ENCODE peak calls at places on chromosomes 1 and 21, in four cellular contexts. A is HCT116; Z is activated CD8-positive, alpha-beta memory T cell treated with anti-CD3 and anti-CD28 coated beads, Interleukin-2, amount 50 U/mL, for 4 hours; N is ELR. W is an unnamed sample.

GRCh38 chr1:25246600-25247023 is 642 bp downstream of the RSRP1 start:
- DNase-seq in N (peak), A (no peak), Z (peak), W (no peak)

GRCh38 chr1:3777078-3777547 is 4.6 kb downstream of the SMIM1 start:
- DNase-seq in A (no peak), N (no peak), Z (no peak), W (no peak)

GRCh38 chr1:109207472-109208103 is 6.1 kb upstream of the SARS1 start:
- DNase-seq in N (no peak), A (no peak), Z (no peak), W (no peak)

GRCh38 chr1:217425528-217425927 is 205.4 kb downstream of the GPATCH2 start:
- DNase-seq in A (no peak), N (no peak), Z (no peak), W (no peak)

GRCh38 chr1:21321963-21322680 is 31.9 kb upstream of the ECE1 start:
- DNase-seq in N (no peak), A (no peak), Z (no peak), W (no peak)

GRCh38 chr1:25683731-25684130 is 67.1 kb downstream of the MAN1C1 start:
- DNase-seq in N (peak), Z (no peak), A (no peak), W (no peak)

GRCh38 chr1:86773331-86774288 is 69.2 kb downstream of the SH3GLB1 start:
- DNase-seq in A (no peak), Z (no peak), N (peak), W (no peak)

GRCh38 chr1:113980120-113980519 is 846 bp downstream of the OLFML3 start:
- DNase-seq in N (no peak), A (no peak), Z (no peak), W (no peak)

GRCh38 chr21:44450999-44451398 is 4.3 kb upstream of the LRRC3 start:
- DNase-seq in A (no peak), Z (no peak), N (no peak), W (no peak)

GRCh38 chr1:11012260-11013159 is at the start of gene TARDBP:
- DNase-seq in N (peak), A (peak), Z (peak), W (peak)

GRCh38 chr1:167328762-167329483 is 108.2 kb downstream of the POU2F1 start:
- DNase-seq in N (no peak), A (no peak), Z (no peak), W (no peak)

GRCh38 chr1:20337581-20337980 is 46.9 kb downstream of the VWA5B1 start:
- DNase-seq in Z (no peak), N (no peak), A (no peak), W (no peak)

GRCh38 chr1:168084396-168085231 is 52.1 kb downstream of the GPR161 start:
- DNase-seq in N (peak), A (peak), Z (peak), W (no peak)

GRCh38 chr1:116306837-116307442 is 66.1 kb upstream of the ATP1A1 start:
- DNase-seq in Z (no peak), A (no peak), N (no peak), W (no peak)

GRCh38 chr21:37072239-37072987 is 458 bp downstream of the PIGP start:
- DNase-seq in Z (peak), N (peak), A (no peak), W (peak)

GRCh38 chr21:15289896-15290841 is 225.4 kb upstream of the NRIP1 start:
- DNase-seq in Z (peak), N (no peak), A (no peak), W (no peak)

GRCh38 chr1:54604572-54605370 is 18.6 kb downstream of the FAM151A start:
- DNase-seq in A (no peak), Z (no peak), N (no peak), W (no peak)

GRCh38 chr21:44510508-44511218 is 29.3 kb downstream of the KRTAP10-1 start:
- DNase-seq in N (peak), Z (peak), A (peak), W (no peak)

GRCh38 chr1:160136926-160137200 is 14.5 kb upstream of the ATP1A4 start:
- DNase-seq in N (no peak), A (no peak), Z (no peak), W (no peak)

GRCh38 chr21:41611966-41612606 is 104.1 kb upstream of the TMPRSS2 start:
- DNase-seq in N (peak), Z (no peak), A (peak), W (no peak)